ENCODE peak calls at places on chromosomes 1 and 21, in six cellular contexts. Q, T, Y, R, L and U are unnamed samples.

GRCh38 chr1:151846686-151847227 is 6.8 kb downstream of the THEM5 start:
- DNase-seq in Q (peak), T (no peak), Y (no peak), R (no peak), L (no peak), U (no peak)

GRCh38 chr1:165954940-165955339 is 127.5 kb downstream of the UCK2 start:
- DNase-seq in Q (no peak), T (no peak), Y (peak), R (no peak), L (no peak), U (peak)

GRCh38 chr1:11567244-11568065 is 86.8 kb downstream of the FBXO2 start:
- DNase-seq in Q (no peak), T (no peak), Y (peak), R (no peak), L (no peak), U (no peak)

GRCh38 chr1:172585861-172586260 is 52.9 kb downstream of the SUCO start:
- DNase-seq in Q (no peak), T (no peak), Y (no peak), R (no peak), L (no peak), U (no peak)

GRCh38 chr21:38486221-38486620 is 12.1 kb downstream of the ERG start:
- DNase-seq in Q (no peak), T (no peak), Y (peak), R (peak), L (no peak), U (no peak)

GRCh38 chr1:158019177-158019868 is 25.9 kb downstream of the KIRREL1 start:
- DNase-seq in Q (no peak), T (no peak), Y (peak), R (no peak), L (no peak), U (no peak)

GRCh38 chr1:6351480-6352137 is 42.0 kb downstream of the ACOT7 start:
- DNase-seq in Q (no peak), T (no peak), Y (no peak), R (no peak), L (peak), U (no peak)

GRCh38 chr1:217812175-217812574 is 181.0 kb downstream of the SPATA17 start:
- DNase-seq in Q (no peak), T (no peak), Y (no peak), R (no peak), L (no peak), U (no peak)

GRCh38 chr1:83818916-83819315 is 180.0 kb downstream of the TTLL7 start:
- DNase-seq in Q (no peak), T (no peak), Y (no peak), R (no peak), L (peak), U (no peak)

GRCh38 chr1:188055921-188056505 is 1227.3 kb downstream of the PLA2G4A start:
- DNase-seq in Q (no peak), T (no peak), Y (no peak), R (no peak), L (no peak), U (no peak)

GRCh38 chr1:108897865-108898720 is 21.3 kb downstream of the GPSM2 start:
- DNase-seq in Q (peak), T (peak), Y (no peak), R (peak), L (peak), U (no peak)

GRCh38 chr1:53198241-53198651 is 1.6 kb downstream of the CPT2 start:
- DNase-seq in Q (no peak), T (no peak), Y (no peak), R (no peak), L (peak), U (no peak)

GRCh38 chr1:180283098-180283497 is 53.0 kb downstream of the LHX4 start:
- DNase-seq in Q (no peak), T (no peak), Y (no peak), R (no peak), L (no peak), U (no peak)

GRCh38 chr1:160178731-160179130 is 11.6 kb upstream of the CASQ1 start:
- DNase-seq in Q (no peak), T (no peak), Y (no peak), R (no peak), L (no peak), U (no peak)

GRCh38 chr1:63004868-63005267 is 220.9 kb downstream of the ATG4C start:
- DNase-seq in Q (no peak), T (no peak), Y (no peak), R (no peak), L (no peak), U (no peak)

GRCh38 chr1:164565356-164565755 is 6.4 kb downstream of the PBX1 start:
- DNase-seq in Q (no peak), T (no peak), Y (no peak), R (no peak), L (no peak), U (no peak)

GRCh38 chr1:182561432-182561831 is 27.6 kb downstream of the RNASEL start:
- DNase-seq in Q (no peak), T (no peak), Y (no peak), R (no peak), L (no peak), U (peak)

GRCh38 chr1:110734146-110734680 is 59.5 kb upstream of the KCNA3 start:
- DNase-seq in Q (no peak), T (no peak), Y (no peak), R (no peak), L (no peak), U (no peak)

GRCh38 chr1:202723708-202724107 is 13.5 kb upstream of the SYT2 start:
- DNase-seq in Q (no peak), T (no peak), Y (no peak), R (no peak), L (no peak), U (no peak)

GRCh38 chr1:41493626-41494350 is 9.3 kb upstream of the EDN2 start:
- DNase-seq in Q (no peak), T (no peak), Y (no peak), R (no peak), L (no peak), U (no peak)

GRCh38 chr1:12851779-12852178 is 3.3 kb upstream of the HNRNPCL1 start:
- DNase-seq in Q (no peak), T (no peak), Y (no peak), R (no peak), L (no peak), U (no peak)

GRCh38 chr1:96968582-96969378 is 247.2 kb downstream of the PTBP2 start:
- DNase-seq in Q (no peak), T (no peak), Y (no peak), R (no peak), L (no peak), U (no peak)